ENCODE peak calls at places on chromosome X, in seven cellular contexts. A is activated B cell treated with CpG ODN at 0.5 μM for 24 hours; N is CD4-positive, alpha-beta T cell; S is NCI-H524; L is hippocampal formation; X is uterus; J is stimulated activated CD4-positive, alpha-beta T cell treated with anti-CD3 and anti-CD28 coated beads, Interleukin-15, amount 100 ng/mL, for 1 hour. B is an unnamed sample.

GRCh38 chrX:71107762-71108360 is 1.3 kb upstream of the CXorf65 start:
- DNase-seq in A (no peak), X (no peak), N (no peak), J (no peak), S (no peak), L (no peak), B (peak; percentile 40)

GRCh38 chrX:44342866-44343265 is 606 bp downstream of the EFHC2 start:
- DNase-seq in N (no peak), L (no peak), S (no peak), J (no peak), X (no peak), A (no peak), B (no peak)

GRCh38 chrX:107537815-107538214 is 88.4 kb downstream of the FRMPD3 start:
- DNase-seq in A (no peak), S (peak; percentile 44), J (no peak), L (no peak), X (no peak), N (no peak), B (peak; percentile 16)

GRCh38 chrX:54825716-54826428 is 18.3 kb downstream of the MAGED2 start:
- DNase-seq in X (no peak), N (peak; percentile 22), J (no peak), L (no peak), S (no peak), A (no peak), B (no peak)

GRCh38 chrX:17689971-17690409 is 47.3 kb upstream of the SCML1 start:
- DNase-seq in L (peak; percentile 29), X (peak; percentile 39), J (no peak), S (peak; percentile 31), N (no peak), A (no peak), B (peak; percentile 57)

GRCh38 chrX:97639526-97639925 is 755.8 kb downstream of the RPA4 start:
- DNase-seq in L (no peak), J (no peak), S (peak; percentile 83), A (no peak), N (no peak), X (no peak), B (peak; percentile 44)

GRCh38 chrX:130108647-130109428 is 1.5 kb downstream of the ELF4 start:
- DNase-seq in A (no peak), X (no peak), L (no peak), J (no peak), N (no peak), S (no peak), B (no peak)

GRCh38 chrX:17725176-17725575 is 12.1 kb upstream of the SCML1 start:
- DNase-seq in J (no peak), A (no peak), N (no peak), X (no peak), L (no peak), S (no peak), B (no peak)

GRCh38 chrX:149877636-149878035 is 3.3 kb upstream of the MAGEA8 start:
- DNase-seq in A (no peak), J (no peak), N (no peak), X (no peak), S (no peak), L (no peak), B (no peak)

GRCh38 chrX:12360991-12361598 is 222.8 kb downstream of the FRMPD4 start:
- DNase-seq in X (no peak), A (no peak), L (no peak), S (no peak), N (no peak), J (no peak), B (no peak)

GRCh38 chrX:5959286-5959685 is 269.4 kb downstream of the NLGN4X start:
- DNase-seq in A (no peak), L (no peak), S (no peak), N (no peak), J (no peak), X (no peak), B (no peak)

GRCh38 chrX:130109429-130110378 is 593 bp downstream of the ELF4 start:
- DNase-seq in L (no peak), J (no peak), A (peak; percentile 21), S (no peak), N (no peak), X (no peak), B (no peak)

GRCh38 chrX:68928401-68928800 is 99.6 kb downstream of the EFNB1 start:
- DNase-seq in S (no peak), J (no peak), L (no peak), A (no peak), X (no peak), N (no peak), B (no peak)

GRCh38 chrX:19899234-19899788 is 11.9 kb upstream of the SH3KBP1 start:
- DNase-seq in A (no peak), X (no peak), S (no peak), L (no peak), N (no peak), J (no peak), B (no peak)

GRCh38 chrX:107728342-107729099 is 47.1 kb downstream of the TSC22D3 start:
- DNase-seq in N (no peak), X (no peak), J (no peak), S (no peak), A (no peak), L (peak; percentile 29), B (no peak)

GRCh38 chrX:1417921-1418875 is 26.3 kb upstream of the SLC25A6 start:
- DNase-seq in A (no peak), S (no peak), X (no peak), L (no peak), J (no peak), N (no peak), B (no peak)

GRCh38 chrX:136528645-136529315 is 3.2 kb upstream of the VGLL1 start:
- DNase-seq in L (no peak), S (no peak), A (no peak), X (no peak), J (no peak), N (no peak), B (peak; percentile 67)

GRCh38 chrX:145818522-145819075 is 970 bp downstream of the SLITRK2 start:
- DNase-seq in N (no peak), A (no peak), L (no peak), J (no peak), S (no peak), X (no peak), B (no peak)